ENCODE peak calls at places on chromosomes 5 and 9, in seven cellular contexts. One of them, this sample, is unnamed.

GRCh38 chr9:134278286-134278685 is 48.0 kb upstream of the RXRA start:
- DNase-seq in ACHN: no peak
- DNase-seq in A172: no peak
- DNase-seq in lung: no peak
- DNase-seq in iris pigment epithelial cell: no peak
- DNase-seq in GM10248: no peak
- DNase-seq in DND-41: no peak
- DNase-seq in this sample: no peak

GRCh38 chr9:128406848-128407391 is 13.7 kb upstream of the CERCAM start:
- DNase-seq in ACHN: no peak
- DNase-seq in A172: no peak
- DNase-seq in lung: no peak
- DNase-seq in iris pigment epithelial cell: peak
- DNase-seq in GM10248: no peak
- DNase-seq in DND-41: no peak
- DNase-seq in this sample: no peak

GRCh38 chr9:37486616-37487544 is 1.1 kb downstream of the POLR1E start:
- DNase-seq in ACHN: no peak
- DNase-seq in A172: peak
- DNase-seq in lung: no peak
- DNase-seq in iris pigment epithelial cell: peak
- DNase-seq in GM10248: no peak
- DNase-seq in DND-41: peak
- DNase-seq in this sample: no peak

GRCh38 chr5:125834438-125835147 is 588.6 kb upstream of the GRAMD2B start:
- DNase-seq in ACHN: no peak
- DNase-seq in A172: no peak
- DNase-seq in lung: no peak
- DNase-seq in iris pigment epithelial cell: no peak
- DNase-seq in GM10248: no peak
- DNase-seq in DND-41: no peak
- DNase-seq in this sample: no peak

GRCh38 chr5:138950411-138951011 is 75.4 kb upstream of the LRRTM2 start:
- DNase-seq in ACHN: no peak
- DNase-seq in A172: no peak
- DNase-seq in lung: peak
- DNase-seq in iris pigment epithelial cell: no peak
- DNase-seq in GM10248: no peak
- DNase-seq in DND-41: no peak
- DNase-seq in this sample: no peak

GRCh38 chr5:148141645-148142044 is 26.7 kb upstream of the SPINK14 start:
- DNase-seq in ACHN: no peak
- DNase-seq in A172: no peak
- DNase-seq in lung: no peak
- DNase-seq in iris pigment epithelial cell: no peak
- DNase-seq in GM10248: no peak
- DNase-seq in DND-41: no peak
- DNase-seq in this sample: no peak

GRCh38 chr5:38528162-38528703 is 28.2 kb downstream of the LIFR start:
- DNase-seq in ACHN: no peak
- DNase-seq in A172: no peak
- DNase-seq in lung: no peak
- DNase-seq in iris pigment epithelial cell: no peak
- DNase-seq in GM10248: no peak
- DNase-seq in DND-41: no peak
- DNase-seq in this sample: no peak

GRCh38 chr5:151688406-151688805 is 1.7 kb upstream of the SPARC start:
- DNase-seq in ACHN: no peak
- DNase-seq in A172: no peak
- DNase-seq in lung: no peak
- DNase-seq in iris pigment epithelial cell: no peak
- DNase-seq in GM10248: no peak
- DNase-seq in DND-41: no peak
- DNase-seq in this sample: no peak

GRCh38 chr5:73633060-73633459 is 7.1 kb downstream of the ARHGEF28 start:
- DNase-seq in ACHN: no peak
- DNase-seq in A172: no peak
- DNase-seq in lung: no peak
- DNase-seq in iris pigment epithelial cell: no peak
- DNase-seq in GM10248: no peak
- DNase-seq in DND-41: no peak
- DNase-seq in this sample: no peak

GRCh38 chr5:147534172-147534951 is 24.5 kb upstream of the DPYSL3 start:
- DNase-seq in ACHN: no peak
- DNase-seq in A172: peak
- DNase-seq in lung: no peak
- DNase-seq in iris pigment epithelial cell: peak
- DNase-seq in GM10248: no peak
- DNase-seq in DND-41: no peak
- DNase-seq in this sample: no peak

GRCh38 chr5:61301820-61302563 is 30.1 kb upstream of the ZSWIM6 start:
- DNase-seq in ACHN: peak
- DNase-seq in A172: peak
- DNase-seq in lung: peak
- DNase-seq in iris pigment epithelial cell: peak
- DNase-seq in GM10248: no peak
- DNase-seq in DND-41: no peak
- DNase-seq in this sample: no peak

GRCh38 chr9:19976226-19976625 is 187.4 kb upstream of the SLC24A2 start:
- DNase-seq in ACHN: no peak
- DNase-seq in A172: peak
- DNase-seq in lung: no peak
- DNase-seq in iris pigment epithelial cell: peak
- DNase-seq in GM10248: no peak
- DNase-seq in DND-41: peak
- DNase-seq in this sample: no peak

GRCh38 chr5:55222061-55222818 is 4.9 kb downstream of the MCIDAS start:
- DNase-seq in ACHN: no peak
- DNase-seq in A172: no peak
- DNase-seq in lung: no peak
- DNase-seq in iris pigment epithelial cell: no peak
- DNase-seq in GM10248: no peak
- DNase-seq in DND-41: no peak
- DNase-seq in this sample: no peak

GRCh38 chr9:129235041-129235930 is 57.2 kb upstream of the IER5L start:
- DNase-seq in ACHN: no peak
- DNase-seq in A172: no peak
- DNase-seq in lung: no peak
- DNase-seq in iris pigment epithelial cell: no peak
- DNase-seq in GM10248: no peak
- DNase-seq in DND-41: no peak
- DNase-seq in this sample: no peak

GRCh38 chr5:92372766-92373165 is 989.6 kb upstream of the ARRDC3 start:
- DNase-seq in ACHN: peak
- DNase-seq in A172: no peak
- DNase-seq in lung: no peak
- DNase-seq in iris pigment epithelial cell: peak
- DNase-seq in GM10248: no peak
- DNase-seq in DND-41: no peak
- DNase-seq in this sample: no peak

GRCh38 chr5:17061973-17062470 is 125.9 kb upstream of the MYO10 start:
- DNase-seq in ACHN: no peak
- DNase-seq in A172: no peak
- DNase-seq in lung: peak
- DNase-seq in iris pigment epithelial cell: no peak
- DNase-seq in GM10248: no peak
- DNase-seq in DND-41: no peak
- DNase-seq in this sample: no peak

GRCh38 chr5:39503148-39503547 is 78.4 kb upstream of the DAB2 start:
- DNase-seq in ACHN: no peak
- DNase-seq in A172: no peak
- DNase-seq in lung: peak
- DNase-seq in iris pigment epithelial cell: peak
- DNase-seq in GM10248: no peak
- DNase-seq in DND-41: no peak
- DNase-seq in this sample: no peak

GRCh38 chr9:136771907-136772306 is 7.6 kb upstream of the LCN15 start:
- DNase-seq in ACHN: no peak
- DNase-seq in A172: no peak
- DNase-seq in lung: no peak
- DNase-seq in iris pigment epithelial cell: no peak
- DNase-seq in GM10248: peak
- DNase-seq in DND-41: no peak
- DNase-seq in this sample: no peak

GRCh38 chr9:110745656-110746055 is 77.1 kb downstream of the MUSK start:
- DNase-seq in ACHN: no peak
- DNase-seq in A172: no peak
- DNase-seq in lung: no peak
- DNase-seq in iris pigment epithelial cell: peak
- DNase-seq in GM10248: no peak
- DNase-seq in DND-41: no peak
- DNase-seq in this sample: no peak

GRCh38 chr5:31645420-31646081 is 6.6 kb downstream of the PDZD2 start:
- DNase-seq in ACHN: no peak
- DNase-seq in A172: no peak
- DNase-seq in lung: no peak
- DNase-seq in iris pigment epithelial cell: no peak
- DNase-seq in GM10248: no peak
- DNase-seq in DND-41: no peak
- DNase-seq in this sample: no peak

GRCh38 chr5:115329475-115329874 is 33.0 kb upstream of the CCDC112 start:
- DNase-seq in ACHN: no peak
- DNase-seq in A172: no peak
- DNase-seq in lung: no peak
- DNase-seq in iris pigment epithelial cell: no peak
- DNase-seq in GM10248: no peak
- DNase-seq in DND-41: no peak
- DNase-seq in this sample: no peak

GRCh38 chr9:110015759-110016158 is 192.2 kb downstream of the C9orf152 start:
- DNase-seq in ACHN: peak
- DNase-seq in A172: peak
- DNase-seq in lung: no peak
- DNase-seq in iris pigment epithelial cell: peak
- DNase-seq in GM10248: no peak
- DNase-seq in DND-41: no peak
- DNase-seq in this sample: peak

GRCh38 chr5:14510156-14510734 is 71.3 kb upstream of the OTULINL start:
- DNase-seq in ACHN: no peak
- DNase-seq in A172: no peak
- DNase-seq in lung: no peak
- DNase-seq in iris pigment epithelial cell: no peak
- DNase-seq in GM10248: no peak
- DNase-seq in DND-41: no peak
- DNase-seq in this sample: no peak

GRCh38 chr9:127612993-127613954 is 1.2 kb downstream of the STXBP1 start:
- DNase-seq in ACHN: peak
- DNase-seq in A172: peak
- DNase-seq in lung: peak
- DNase-seq in iris pigment epithelial cell: peak
- DNase-seq in GM10248: no peak
- DNase-seq in DND-41: peak
- DNase-seq in this sample: peak

GRCh38 chr5:89613222-89613956 is 730.4 kb upstream of the MEF2C start:
- DNase-seq in ACHN: no peak
- DNase-seq in A172: peak
- DNase-seq in lung: no peak
- DNase-seq in iris pigment epithelial cell: peak
- DNase-seq in GM10248: peak
- DNase-seq in DND-41: no peak
- DNase-seq in this sample: no peak

GRCh38 chr5:142353093-142353472 is 28.3 kb upstream of the SPRY4 start:
- DNase-seq in ACHN: no peak
- DNase-seq in A172: no peak
- DNase-seq in lung: no peak
- DNase-seq in iris pigment epithelial cell: no peak
- DNase-seq in GM10248: no peak
- DNase-seq in DND-41: no peak
- DNase-seq in this sample: no peak

GRCh38 chr9:96436063-96436455 is 13.9 kb upstream of the HABP4 start:
- DNase-seq in ACHN: no peak
- DNase-seq in A172: no peak
- DNase-seq in lung: no peak
- DNase-seq in iris pigment epithelial cell: no peak
- DNase-seq in GM10248: no peak
- DNase-seq in DND-41: no peak
- DNase-seq in this sample: no peak

GRCh38 chr5:150114102-150114641 is 27.8 kb upstream of the CSF1R start:
- DNase-seq in ACHN: no peak
- DNase-seq in A172: no peak
- DNase-seq in lung: peak
- DNase-seq in iris pigment epithelial cell: no peak
- DNase-seq in GM10248: no peak
- DNase-seq in DND-41: no peak
- DNase-seq in this sample: peak

GRCh38 chr5:54876561-54876960 is 108.8 kb downstream of the ESM1 start:
- DNase-seq in ACHN: no peak
- DNase-seq in A172: no peak
- DNase-seq in lung: no peak
- DNase-seq in iris pigment epithelial cell: no peak
- DNase-seq in GM10248: no peak
- DNase-seq in DND-41: no peak
- DNase-seq in this sample: no peak

GRCh38 chr9:97397220-97397619 is 14.7 kb upstream of the TDRD7 start:
- DNase-seq in ACHN: no peak
- DNase-seq in A172: no peak
- DNase-seq in lung: no peak
- DNase-seq in iris pigment epithelial cell: no peak
- DNase-seq in GM10248: no peak
- DNase-seq in DND-41: no peak
- DNase-seq in this sample: no peak

GRCh38 chr9:26800322-26800721 is 92.3 kb downstream of the CAAP1 start:
- DNase-seq in ACHN: no peak
- DNase-seq in A172: no peak
- DNase-seq in lung: no peak
- DNase-seq in iris pigment epithelial cell: no peak
- DNase-seq in GM10248: no peak
- DNase-seq in DND-41: no peak
- DNase-seq in this sample: no peak

GRCh38 chr9:129836342-129837007 is 1.2 kb downstream of the USP20 start:
- DNase-seq in ACHN: no peak
- DNase-seq in A172: no peak
- DNase-seq in lung: no peak
- DNase-seq in iris pigment epithelial cell: no peak
- DNase-seq in GM10248: no peak
- DNase-seq in DND-41: no peak
- DNase-seq in this sample: peak

GRCh38 chr5:56288880-56289601 is 55.9 kb upstream of the ANKRD55 start:
- DNase-seq in ACHN: no peak
- DNase-seq in A172: no peak
- DNase-seq in lung: no peak
- DNase-seq in iris pigment epithelial cell: no peak
- DNase-seq in GM10248: no peak
- DNase-seq in DND-41: no peak
- DNase-seq in this sample: no peak

GRCh38 chr5:61732796-61733195 is 400.7 kb downstream of the ZSWIM6 start:
- DNase-seq in ACHN: no peak
- DNase-seq in A172: no peak
- DNase-seq in lung: no peak
- DNase-seq in iris pigment epithelial cell: no peak
- DNase-seq in GM10248: no peak
- DNase-seq in DND-41: no peak
- DNase-seq in this sample: no peak

GRCh38 chr5:168578506-168579205 is 512 bp downstream of the PANK3 start:
- DNase-seq in ACHN: no peak
- DNase-seq in A172: peak
- DNase-seq in lung: no peak
- DNase-seq in iris pigment epithelial cell: peak
- DNase-seq in GM10248: no peak
- DNase-seq in DND-41: no peak
- DNase-seq in this sample: no peak

GRCh38 chr5:149310947-149311675 is 34.2 kb upstream of the GRPEL2 start:
- DNase-seq in ACHN: peak
- DNase-seq in A172: peak
- DNase-seq in lung: no peak
- DNase-seq in iris pigment epithelial cell: peak
- DNase-seq in GM10248: no peak
- DNase-seq in DND-41: peak
- DNase-seq in this sample: no peak

GRCh38 chr5:72126796-72127195 is 19.5 kb downstream of the MAP1B start:
- DNase-seq in ACHN: no peak
- DNase-seq in A172: no peak
- DNase-seq in lung: no peak
- DNase-seq in iris pigment epithelial cell: no peak
- DNase-seq in GM10248: no peak
- DNase-seq in DND-41: no peak
- DNase-seq in this sample: no peak

GRCh38 chr9:124950050-124950718 is 9.3 kb upstream of the GOLGA1 start:
- DNase-seq in ACHN: no peak
- DNase-seq in A172: no peak
- DNase-seq in lung: no peak
- DNase-seq in iris pigment epithelial cell: no peak
- DNase-seq in GM10248: peak
- DNase-seq in DND-41: no peak
- DNase-seq in this sample: no peak

This sample was measured in CD8-positive, alpha-beta T cell.